ENCODE peak calls at places on chromosomes 2 and 18, in four cellular contexts. G is HepG2, F is K562, T is GM12878. W is an unnamed sample.

GRCh38 chr18:68714356-68714706 is 577 bp downstream of the TMX3 start:
- DNase-seq in F (peak; percentile 12), G (peak; percentile 4), T (no peak), W (no peak)

GRCh38 chr2:239196474-239197021 is 204.3 kb downstream of the HDAC4 start:
- DNase-seq in T (no peak), F (no peak), G (no peak), W (no peak)

GRCh38 chr2:237511885-237512405 is 24.9 kb downstream of the MLPH start:
- DNase-seq in G (no peak), F (no peak), T (no peak), W (no peak)

GRCh38 chr2:229376866-229377265 is 105.8 kb upstream of the PID1 start:
- DNase-seq in F (no peak), T (no peak), G (no peak), W (no peak)

GRCh38 chr2:199405241-199405640 is 52.5 kb downstream of the SATB2 start:
- DNase-seq in G (peak; percentile 29), T (no peak), F (peak; percentile 11), W (no peak)

GRCh38 chr2:68908392-68908970 is 37.3 kb upstream of the BMP10 start:
- DNase-seq in F (peak; percentile 42), T (peak; percentile 68), G (no peak), W (no peak)

GRCh38 chr2:207113403-207113802 is 52.3 kb downstream of the KLF7 start:
- DNase-seq in G (no peak), T (no peak), F (no peak), W (no peak)

GRCh38 chr2:69241664-69242063 is 145.4 kb downstream of the GFPT1 start:
- DNase-seq in F (no peak), G (no peak), T (no peak), W (no peak)

GRCh38 chr18:39555511-39555910 is 1989.9 kb upstream of the CELF4 start:
- DNase-seq in F (no peak), T (no peak), G (no peak), W (no peak)

GRCh38 chr2:107719781-107720180 is 106.9 kb upstream of the RGPD4 start:
- DNase-seq in F (no peak), G (no peak), T (no peak), W (no peak)

GRCh38 chr2:165078913-165079312 is 123.6 kb upstream of the SLC38A11 start:
- DNase-seq in G (no peak), F (no peak), T (no peak), W (no peak)

GRCh38 chr2:83069724-83070123 is 1389.4 kb downstream of the SUCLG1 start:
- DNase-seq in G (no peak), T (no peak), F (no peak), W (no peak)

GRCh38 chr18:63297678-63298392 is 21.7 kb downstream of the BCL2 start:
- DNase-seq in G (no peak), F (no peak), T (no peak), W (no peak)

GRCh38 chr2:223529676-223530075 is 72.5 kb downstream of the SCG2 start:
- DNase-seq in T (no peak), G (no peak), F (no peak), W (no peak)

GRCh38 chr2:167862787-167863186 is 384.6 kb downstream of the STK39 start:
- DNase-seq in T (peak; percentile 15), F (no peak), G (no peak), W (no peak)

GRCh38 chr18:34767601-34768027 is 57.5 kb downstream of the DTNA start:
- DNase-seq in F (no peak), G (no peak), T (no peak), W (no peak)

GRCh38 chr2:200860092-200860795 is 4.2 kb downstream of the CLK1 start:
- DNase-seq in G (no peak), F (no peak), T (no peak), W (no peak)

GRCh38 chr2:38315707-38316333 is 61.3 kb downstream of the ATL2 start:
- DNase-seq in G (peak; percentile 68), F (peak; percentile 41), T (peak; percentile 11), W (no peak)

GRCh38 chr2:25215948-25216679 is 47.7 kb upstream of the POMC start:
- DNase-seq in F (no peak), G (no peak), T (no peak), W (peak; percentile 93)

GRCh38 chr2:192196451-192197194 is 1.9 kb upstream of the TMEFF2 start:
- DNase-seq in T (no peak), G (no peak), F (no peak), W (no peak)

GRCh38 chr2:190718652-190719526 is 70.0 kb downstream of the NAB1 start:
- DNase-seq in T (peak; percentile 68), F (no peak), G (peak; percentile 30), W (no peak)

DNA sequence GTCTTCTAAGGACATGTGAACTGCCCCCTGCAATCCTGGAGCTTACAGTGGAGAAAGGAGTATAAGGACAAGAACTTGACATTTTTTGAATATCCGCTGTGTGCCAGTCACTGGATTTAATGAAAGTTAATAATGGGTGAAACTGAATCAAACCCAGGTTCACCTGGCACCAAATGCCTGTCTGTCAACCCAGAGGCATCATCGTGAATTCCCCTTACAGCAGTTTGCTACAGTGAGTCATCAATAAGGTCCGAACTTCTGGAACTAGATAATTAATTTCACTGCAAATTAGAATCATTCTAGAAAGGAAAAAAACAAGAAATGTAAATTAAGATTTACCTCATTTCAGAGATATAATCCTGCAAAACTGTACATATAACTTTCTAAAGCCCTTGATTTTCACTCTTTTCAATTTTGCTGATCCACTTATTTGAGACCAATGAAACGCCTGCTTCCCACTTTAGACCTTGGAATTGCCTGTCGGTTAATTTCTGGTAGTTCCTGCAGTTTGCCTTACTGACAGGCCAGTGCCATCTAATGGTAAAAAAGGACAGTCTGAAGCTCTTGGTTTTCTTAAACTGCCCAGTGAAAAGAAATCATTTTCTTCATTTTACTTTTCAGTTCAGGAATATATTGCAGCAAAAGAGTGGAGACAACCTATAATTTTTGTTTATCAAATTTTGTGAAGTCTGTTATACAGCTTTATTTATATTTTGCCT is 8.2 kb downstream of the DSG2 start:
- DNase-seq in F (no peak), G (peak; percentile 46), T (no peak), W (no peak)
- TF ChIP-seq HDAC6 in F (no peak), G (no peak), T (no peak), W (no peak)

DNA sequence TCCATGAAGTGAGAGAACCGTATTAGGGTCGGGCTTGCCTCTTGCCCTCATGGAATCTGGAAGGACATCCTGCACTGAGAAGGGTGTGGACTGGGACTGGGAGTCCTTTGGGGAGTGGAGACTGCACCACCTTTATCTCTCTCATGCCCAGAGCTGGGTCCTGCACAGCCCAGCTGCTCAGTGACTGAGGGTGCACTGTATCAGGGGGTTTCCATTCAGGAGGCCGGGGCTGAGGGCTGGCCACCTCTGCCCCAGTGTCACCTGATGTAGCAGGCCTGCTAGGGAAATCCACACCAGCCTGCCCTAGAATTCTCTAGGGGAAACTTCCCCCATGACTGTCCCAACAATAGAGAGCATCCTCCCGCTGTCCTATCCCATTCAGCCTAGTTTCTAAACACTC is 116.6 kb downstream of the CTIF start:
- DNase-seq in T (no peak), G (no peak), F (no peak), W (no peak)
- TF ChIP-seq MAX in T (no peak), G (no peak), F (no peak), W (no peak)

DNA sequence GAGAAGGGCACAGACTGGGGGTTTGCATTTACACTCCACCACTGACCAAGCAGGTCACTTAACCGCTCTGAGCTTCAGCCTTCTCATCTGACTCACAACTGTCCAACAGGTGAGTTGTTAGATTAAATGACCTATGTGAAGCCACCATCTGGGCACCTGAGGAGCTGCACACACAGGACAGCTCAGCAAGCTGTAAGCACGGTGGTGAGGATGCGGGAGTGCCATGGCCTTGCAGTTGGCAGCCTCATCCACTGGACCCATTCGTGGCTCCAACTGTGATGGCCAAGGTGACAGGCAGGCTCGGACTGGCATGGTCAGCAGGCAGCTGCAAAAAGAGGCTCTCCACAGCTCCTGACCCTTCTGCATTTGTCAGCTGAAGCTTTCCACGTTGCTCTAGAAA is 23.3 kb upstream of the AMMECR1L start:
- DNase-seq in T (no peak), F (no peak), G (peak; percentile 50), W (no peak)
- TF ChIP-seq HDAC6 in T (no peak), F (no peak), G (no peak), W (no peak)

GRCh38 chr18:51070545-51070944 is 40.5 kb downstream of the SMAD4 start:
- DNase-seq in F (no peak), G (no peak), T (no peak), W (no peak)
- TF ChIP-seq MAX in F (no peak), G (no peak), T (no peak), W (no peak)

DNA sequence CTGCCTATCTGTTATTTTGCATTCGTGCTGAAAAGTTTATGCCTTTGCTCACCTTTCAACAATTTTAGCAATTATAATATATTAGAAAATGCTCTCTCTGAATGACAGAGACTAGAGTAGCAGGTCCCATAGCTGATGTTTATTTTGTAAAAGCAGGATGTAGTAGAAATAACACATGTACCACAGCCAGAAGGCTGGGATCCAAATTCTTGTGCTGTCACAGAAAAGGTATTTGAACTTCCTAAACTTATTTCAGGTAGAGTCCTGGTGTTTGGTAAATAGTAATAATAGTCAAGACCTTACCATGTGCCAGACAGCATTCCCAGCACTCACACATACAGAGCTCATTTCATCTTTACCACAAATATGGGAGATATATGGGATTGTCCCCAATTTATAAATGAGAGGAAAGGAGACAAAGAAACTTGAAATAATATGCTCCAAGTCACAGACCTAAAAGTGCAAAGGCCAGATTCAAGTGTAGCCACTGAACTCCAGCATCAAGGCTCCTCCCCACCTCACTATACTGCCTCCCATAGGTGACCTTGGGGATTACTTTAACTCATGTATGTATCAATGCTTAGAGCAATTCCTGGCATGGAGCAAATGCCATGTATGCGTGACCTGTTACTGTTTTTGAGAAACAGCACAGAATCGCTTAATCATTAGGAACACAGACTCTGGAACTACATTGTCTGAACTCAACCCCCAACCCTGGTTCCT is 284.7 kb upstream of the RAB12 start:
- DNase-seq in F (no peak), T (no peak), G (no peak), W (no peak)
- TF ChIP-seq HDAC6 in F (no peak), T (no peak), G (no peak), W (no peak)

GRCh38 chr2:110114007-110114591 is 1.5 kb downstream of the MALL start:
- DNase-seq in G (peak; percentile 47), T (no peak), F (no peak), W (no peak)
- TF ChIP-seq MAX in G (no peak), T (no peak), F (no peak), W (no peak)

GRCh38 chr18:13378150-13378549 is 159.6 kb downstream of the LDLRAD4 start:
- DNase-seq in T (no peak), G (no peak), F (no peak), W (no peak)
- TF ChIP-seq HDAC6 in T (no peak), G (no peak), F (no peak), W (no peak)

DNA sequence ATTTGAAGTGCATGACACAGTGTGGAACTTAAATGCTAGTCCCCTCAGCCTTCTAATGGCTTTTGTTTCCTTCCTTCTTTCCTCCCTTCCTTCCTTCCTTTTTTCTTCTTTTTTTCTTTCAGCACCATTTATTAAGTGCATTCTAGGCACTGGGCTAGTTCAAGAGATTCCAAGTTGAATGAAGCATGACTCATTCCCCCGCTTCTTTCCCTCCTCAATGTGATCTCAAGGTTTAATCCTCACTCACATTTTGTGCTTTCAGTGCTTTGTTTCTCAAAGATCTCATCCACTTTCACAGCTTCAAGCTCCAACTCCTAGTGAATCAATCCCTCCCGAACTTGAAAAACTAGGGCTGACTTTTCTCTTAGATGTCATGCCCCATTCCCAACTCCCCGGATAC is 90.1 kb downstream of the LBH start:
- DNase-seq in G (no peak), T (no peak), F (no peak), W (no peak)
- TF ChIP-seq MAX in G (no peak), T (no peak), F (no peak), W (no peak)

GRCh38 chr2:141968377-141968920 is 162.4 kb downstream of the LRP1B start:
- DNase-seq in F (no peak), G (no peak), T (no peak), W (no peak)
- TF ChIP-seq HDAC6 in F (no peak), G (no peak), T (no peak), W (no peak)

W was measured in H1.